ENCODE peak calls at places on chromosomes 11 and 22, in six cellular contexts. R, I, H, J, D and W are unnamed samples.

GRCh38 chr11:72618801-72619200 is 55.4 kb downstream of the PDE2A start:
- DNase-seq in R (no peak), I (no peak), H (no peak), J (no peak), D (no peak), W (no peak)

GRCh38 chr11:92048415-92048814 is 176.2 kb upstream of the FAT3 start:
- DNase-seq in R (no peak), I (no peak), H (no peak), J (no peak), D (no peak), W (no peak)

GRCh38 chr22:16987822-16988221 is 20.2 kb downstream of the GAB4 start:
- DNase-seq in R (no peak), I (peak; percentile 36), H (no peak), J (no peak), D (no peak), W (no peak)

GRCh38 chr11:115194798-115195101 is 309.5 kb downstream of the CADM1 start:
- DNase-seq in R (no peak), I (no peak), H (no peak), J (no peak), D (no peak), W (no peak)

GRCh38 chr11:70577258-70577603 is 178.9 kb downstream of the CTTN start:
- DNase-seq in R (no peak), I (no peak), H (no peak), J (no peak), D (no peak), W (no peak)

GRCh38 chr22:49209452-49210195 is 618.0 kb downstream of the BRD1 start:
- DNase-seq in R (peak; percentile 20), I (peak; percentile 28), H (peak; percentile 95), J (no peak), D (no peak), W (no peak)

GRCh38 chr11:75582935-75583709 is 21.1 kb downstream of the SERPINH1 start:
- DNase-seq in R (peak; percentile 80), I (peak; percentile 73), H (peak; percentile 52), J (no peak), D (peak; percentile 70), W (no peak)

GRCh38 chr11:97996762-97997161 is 1024.0 kb upstream of the CNTN5 start:
- DNase-seq in R (no peak), I (no peak), H (no peak), J (no peak), D (no peak), W (no peak)

GRCh38 chr11:5345831-5346230 is 2.5 kb upstream of the OR51B5 start:
- DNase-seq in R (no peak), I (no peak), H (no peak), J (no peak), D (no peak), W (no peak)

GRCh38 chr11:61962213-61963015 is 5.0 kb downstream of the FTH1 start:
- DNase-seq in R (no peak), I (peak; percentile 68), H (no peak), J (no peak), D (no peak), W (no peak)

GRCh38 chr11:94897330-94897768 is 76.0 kb downstream of the CWC15 start:
- DNase-seq in R (peak; percentile 56), I (peak; percentile 61), H (peak; percentile 16), J (no peak), D (peak; percentile 34), W (peak; percentile 73)

GRCh38 chr11:35515224-35515623 is 10.2 kb downstream of the PAMR1 start:
- DNase-seq in R (no peak), I (no peak), H (no peak), J (no peak), D (no peak), W (no peak)